ENCODE peak calls at places on chromosomes 6 and 20, in five cellular contexts. One of them, this sample, is unnamed.

GRCh38 chr6:128822271-128822670 is 60.7 kb upstream of the LAMA2 start:
- DNase-seq in CD8-positive, alpha-beta memory T cell: no peak
- DNase-seq in choroid plexus epithelial cell: peak
- DNase-seq in adipocyte: peak
- DNase-seq in brain microvascular endothelial cell: peak
- DNase-seq in this sample: peak

GRCh38 chr6:127118505-127119360 is at the start of gene RSPO3:
- DNase-seq in CD8-positive, alpha-beta memory T cell: no peak
- DNase-seq in choroid plexus epithelial cell: peak
- DNase-seq in adipocyte: peak
- DNase-seq in brain microvascular endothelial cell: peak
- DNase-seq in this sample: peak

GRCh38 chr6:43737272-43738081 is 32.5 kb upstream of the VEGFA start:
- DNase-seq in CD8-positive, alpha-beta memory T cell: no peak
- DNase-seq in choroid plexus epithelial cell: peak
- DNase-seq in adipocyte: no peak
- DNase-seq in brain microvascular endothelial cell: no peak
- DNase-seq in this sample: peak

GRCh38 chr6:17574871-17575560 is 25.1 kb upstream of the FAM8A1 start:
- DNase-seq in CD8-positive, alpha-beta memory T cell: no peak
- DNase-seq in choroid plexus epithelial cell: peak
- DNase-seq in adipocyte: peak
- DNase-seq in brain microvascular endothelial cell: peak
- DNase-seq in this sample: peak

GRCh38 chr20:46713957-46714834 is 4.7 kb downstream of the SLC2A10 start:
- DNase-seq in CD8-positive, alpha-beta memory T cell: no peak
- DNase-seq in choroid plexus epithelial cell: no peak
- DNase-seq in adipocyte: no peak
- DNase-seq in brain microvascular endothelial cell: no peak
- DNase-seq in this sample: no peak

GRCh38 chr20:408843-409696 is 971 bp downstream of the RBCK1 start:
- DNase-seq in CD8-positive, alpha-beta memory T cell: no peak
- DNase-seq in choroid plexus epithelial cell: no peak
- DNase-seq in adipocyte: peak
- DNase-seq in brain microvascular endothelial cell: no peak
- DNase-seq in this sample: no peak

GRCh38 chr6:2412731-2413130 is 167.3 kb upstream of the GMDS start:
- DNase-seq in CD8-positive, alpha-beta memory T cell: no peak
- DNase-seq in choroid plexus epithelial cell: peak
- DNase-seq in adipocyte: peak
- DNase-seq in brain microvascular endothelial cell: peak
- DNase-seq in this sample: no peak

GRCh38 chr6:2351807-2352431 is 106.5 kb upstream of the GMDS start:
- DNase-seq in CD8-positive, alpha-beta memory T cell: no peak
- DNase-seq in choroid plexus epithelial cell: peak
- DNase-seq in adipocyte: peak
- DNase-seq in brain microvascular endothelial cell: peak
- DNase-seq in this sample: peak

GRCh38 chr6:111677186-111677990 is 71.7 kb upstream of the TRAF3IP2 start:
- DNase-seq in CD8-positive, alpha-beta memory T cell: no peak
- DNase-seq in choroid plexus epithelial cell: no peak
- DNase-seq in adipocyte: no peak
- DNase-seq in brain microvascular endothelial cell: no peak
- DNase-seq in this sample: no peak

GRCh38 chr20:45918182-45918737 is 6.3 kb upstream of the PLTP start:
- DNase-seq in CD8-positive, alpha-beta memory T cell: no peak
- DNase-seq in choroid plexus epithelial cell: peak
- DNase-seq in adipocyte: peak
- DNase-seq in brain microvascular endothelial cell: no peak
- DNase-seq in this sample: peak

GRCh38 chr6:63538550-63538949 is 33.7 kb upstream of the LOC128125822 start:
- DNase-seq in CD8-positive, alpha-beta memory T cell: no peak
- DNase-seq in choroid plexus epithelial cell: no peak
- DNase-seq in adipocyte: no peak
- DNase-seq in brain microvascular endothelial cell: no peak
- DNase-seq in this sample: no peak

GRCh38 chr6:113576310-113576709 is 280.8 kb upstream of the MARCKS start:
- DNase-seq in CD8-positive, alpha-beta memory T cell: no peak
- DNase-seq in choroid plexus epithelial cell: no peak
- DNase-seq in adipocyte: no peak
- DNase-seq in brain microvascular endothelial cell: no peak
- DNase-seq in this sample: no peak

GRCh38 chr6:89522778-89523177 is 89.8 kb downstream of the ANKRD6 start:
- DNase-seq in CD8-positive, alpha-beta memory T cell: no peak
- DNase-seq in choroid plexus epithelial cell: no peak
- DNase-seq in adipocyte: no peak
- DNase-seq in brain microvascular endothelial cell: no peak
- DNase-seq in this sample: no peak

GRCh38 chr20:59818911-59819310 is 114.5 kb downstream of the SYCP2 start:
- DNase-seq in CD8-positive, alpha-beta memory T cell: no peak
- DNase-seq in choroid plexus epithelial cell: no peak
- DNase-seq in adipocyte: no peak
- DNase-seq in brain microvascular endothelial cell: no peak
- DNase-seq in this sample: no peak

GRCh38 chr6:114282268-114282667 is 60.6 kb downstream of the HS3ST5 start:
- DNase-seq in CD8-positive, alpha-beta memory T cell: no peak
- DNase-seq in choroid plexus epithelial cell: no peak
- DNase-seq in adipocyte: no peak
- DNase-seq in brain microvascular endothelial cell: no peak
- DNase-seq in this sample: no peak

DNA sequence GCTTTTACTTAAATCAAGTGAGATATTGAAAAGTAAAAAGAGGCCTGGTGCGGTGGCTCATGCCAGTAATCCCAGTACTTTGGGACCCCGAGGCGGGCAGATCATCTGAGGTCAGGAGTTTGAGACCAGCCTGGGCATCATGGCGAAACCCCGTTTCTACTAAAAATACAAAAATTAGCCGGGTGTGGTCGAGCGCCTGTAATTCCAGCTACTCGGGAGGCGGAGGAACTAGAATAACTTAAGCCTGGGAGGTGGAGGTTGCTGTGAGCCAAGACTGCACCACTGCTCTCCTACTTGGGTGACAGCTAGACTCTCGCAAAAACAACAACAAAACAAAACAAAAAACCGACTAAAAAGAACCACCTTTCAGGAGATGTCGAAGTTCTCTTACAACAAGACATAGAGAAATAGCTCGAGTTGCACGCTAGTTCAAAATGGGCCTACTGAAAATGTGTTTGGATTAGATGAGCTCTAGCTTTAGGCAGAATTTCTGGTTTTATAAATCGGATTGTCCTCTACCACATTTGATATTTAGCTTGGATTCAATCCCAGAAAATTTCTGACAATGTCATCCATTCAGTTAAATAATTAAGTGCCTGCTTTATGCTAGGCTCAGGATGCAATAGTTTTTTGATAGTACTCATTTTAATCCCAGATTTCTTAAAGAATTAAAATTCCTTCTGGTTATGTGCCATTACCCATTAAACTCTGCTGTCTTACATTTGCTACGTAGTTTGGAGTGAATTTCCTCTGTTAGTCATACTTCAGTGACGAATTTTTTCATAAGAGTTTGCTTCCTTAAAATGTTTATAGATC is 137.5 kb upstream of the SHLD1 start:
- DNase-seq in CD8-positive, alpha-beta memory T cell: no peak
- DNase-seq in choroid plexus epithelial cell: no peak
- DNase-seq in adipocyte: peak
- DNase-seq in brain microvascular endothelial cell: no peak
- DNase-seq in this sample: peak
- H3K4me3 ChIP-seq in CD8-positive, alpha-beta memory T cell: no peak
- H3K4me3 ChIP-seq in choroid plexus epithelial cell: no peak
- H3K4me3 ChIP-seq in adipocyte: no peak
- H3K4me3 ChIP-seq in brain microvascular endothelial cell: no peak
- H3K4me3 ChIP-seq in this sample: no peak

DNA sequence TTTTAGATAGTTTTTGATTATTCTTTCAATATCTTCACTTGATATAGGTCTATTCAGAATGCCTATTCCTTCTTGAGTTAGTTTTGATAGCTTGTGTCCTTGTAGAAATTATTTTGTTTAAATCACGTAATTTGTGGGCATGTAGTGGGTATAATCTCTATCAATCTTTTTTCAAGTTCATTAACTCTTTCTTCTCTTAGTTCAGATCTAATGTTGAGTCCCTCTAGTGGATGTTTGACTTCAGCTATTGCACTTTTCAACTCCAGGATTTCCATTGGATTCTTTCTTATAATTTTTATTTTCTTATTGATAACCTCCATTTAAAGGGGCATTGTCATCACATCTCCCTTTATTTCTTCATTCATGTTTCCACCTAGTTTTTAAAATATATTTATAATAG is 135.6 kb downstream of the COL12A1 start:
- DNase-seq in CD8-positive, alpha-beta memory T cell: no peak
- DNase-seq in choroid plexus epithelial cell: no peak
- DNase-seq in adipocyte: no peak
- DNase-seq in brain microvascular endothelial cell: no peak
- DNase-seq in this sample: no peak
- H3K4me3 ChIP-seq in CD8-positive, alpha-beta memory T cell: no peak
- H3K4me3 ChIP-seq in choroid plexus epithelial cell: no peak
- H3K4me3 ChIP-seq in adipocyte: no peak
- H3K4me3 ChIP-seq in brain microvascular endothelial cell: no peak
- H3K4me3 ChIP-seq in this sample: no peak

GRCh38 chr6:53796451-53796780 is 1.6 kb downstream of the LRRC1 start:
- DNase-seq in CD8-positive, alpha-beta memory T cell: no peak
- DNase-seq in choroid plexus epithelial cell: no peak
- DNase-seq in adipocyte: no peak
- DNase-seq in brain microvascular endothelial cell: no peak
- DNase-seq in this sample: no peak
- H3K4me3 ChIP-seq in CD8-positive, alpha-beta memory T cell: no peak
- H3K4me3 ChIP-seq in choroid plexus epithelial cell: peak
- H3K4me3 ChIP-seq in adipocyte: peak
- H3K4me3 ChIP-seq in brain microvascular endothelial cell: peak
- H3K4me3 ChIP-seq in this sample: peak

GRCh38 chr6:39048481-39049399 is at the start of gene GLP1R:
- DNase-seq in CD8-positive, alpha-beta memory T cell: no peak
- DNase-seq in choroid plexus epithelial cell: no peak
- DNase-seq in adipocyte: no peak
- DNase-seq in brain microvascular endothelial cell: no peak
- DNase-seq in this sample: no peak
- H3K4me3 ChIP-seq in CD8-positive, alpha-beta memory T cell: no peak
- H3K4me3 ChIP-seq in choroid plexus epithelial cell: no peak
- H3K4me3 ChIP-seq in adipocyte: peak
- H3K4me3 ChIP-seq in brain microvascular endothelial cell: no peak
- H3K4me3 ChIP-seq in this sample: no peak

DNA sequence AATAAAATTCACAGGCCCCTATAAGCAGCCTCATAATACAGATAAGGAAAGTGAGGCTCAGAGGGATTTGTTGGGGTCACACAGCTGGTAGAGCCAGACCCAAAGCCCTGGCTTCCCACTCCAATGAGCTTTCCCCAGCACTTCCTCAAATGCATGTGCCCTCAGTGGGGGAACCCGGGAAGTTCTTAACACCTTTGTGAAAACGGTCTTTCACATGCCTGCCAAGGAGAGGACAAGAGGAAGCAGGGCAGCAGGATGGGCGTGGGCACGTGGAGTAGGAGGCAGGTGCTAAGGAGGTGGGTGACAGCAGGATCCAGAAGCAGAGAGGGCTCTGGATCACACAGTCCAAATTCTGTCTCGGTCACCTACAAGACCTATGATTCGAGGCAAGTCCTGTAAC is 598 bp downstream of the PI16 start:
- DNase-seq in CD8-positive, alpha-beta memory T cell: no peak
- DNase-seq in choroid plexus epithelial cell: no peak
- DNase-seq in adipocyte: no peak
- DNase-seq in brain microvascular endothelial cell: no peak
- DNase-seq in this sample: no peak
- H3K4me3 ChIP-seq in CD8-positive, alpha-beta memory T cell: peak
- H3K4me3 ChIP-seq in choroid plexus epithelial cell: no peak
- H3K4me3 ChIP-seq in adipocyte: no peak
- H3K4me3 ChIP-seq in brain microvascular endothelial cell: no peak
- H3K4me3 ChIP-seq in this sample: no peak

GRCh38 chr6:37005061-37005810 is at the start of gene FGD2:
- DNase-seq in CD8-positive, alpha-beta memory T cell: no peak
- DNase-seq in choroid plexus epithelial cell: no peak
- DNase-seq in adipocyte: no peak
- DNase-seq in brain microvascular endothelial cell: no peak
- DNase-seq in this sample: no peak
- H3K4me3 ChIP-seq in CD8-positive, alpha-beta memory T cell: no peak
- H3K4me3 ChIP-seq in choroid plexus epithelial cell: no peak
- H3K4me3 ChIP-seq in adipocyte: no peak
- H3K4me3 ChIP-seq in brain microvascular endothelial cell: no peak
- H3K4me3 ChIP-seq in this sample: no peak

DNA sequence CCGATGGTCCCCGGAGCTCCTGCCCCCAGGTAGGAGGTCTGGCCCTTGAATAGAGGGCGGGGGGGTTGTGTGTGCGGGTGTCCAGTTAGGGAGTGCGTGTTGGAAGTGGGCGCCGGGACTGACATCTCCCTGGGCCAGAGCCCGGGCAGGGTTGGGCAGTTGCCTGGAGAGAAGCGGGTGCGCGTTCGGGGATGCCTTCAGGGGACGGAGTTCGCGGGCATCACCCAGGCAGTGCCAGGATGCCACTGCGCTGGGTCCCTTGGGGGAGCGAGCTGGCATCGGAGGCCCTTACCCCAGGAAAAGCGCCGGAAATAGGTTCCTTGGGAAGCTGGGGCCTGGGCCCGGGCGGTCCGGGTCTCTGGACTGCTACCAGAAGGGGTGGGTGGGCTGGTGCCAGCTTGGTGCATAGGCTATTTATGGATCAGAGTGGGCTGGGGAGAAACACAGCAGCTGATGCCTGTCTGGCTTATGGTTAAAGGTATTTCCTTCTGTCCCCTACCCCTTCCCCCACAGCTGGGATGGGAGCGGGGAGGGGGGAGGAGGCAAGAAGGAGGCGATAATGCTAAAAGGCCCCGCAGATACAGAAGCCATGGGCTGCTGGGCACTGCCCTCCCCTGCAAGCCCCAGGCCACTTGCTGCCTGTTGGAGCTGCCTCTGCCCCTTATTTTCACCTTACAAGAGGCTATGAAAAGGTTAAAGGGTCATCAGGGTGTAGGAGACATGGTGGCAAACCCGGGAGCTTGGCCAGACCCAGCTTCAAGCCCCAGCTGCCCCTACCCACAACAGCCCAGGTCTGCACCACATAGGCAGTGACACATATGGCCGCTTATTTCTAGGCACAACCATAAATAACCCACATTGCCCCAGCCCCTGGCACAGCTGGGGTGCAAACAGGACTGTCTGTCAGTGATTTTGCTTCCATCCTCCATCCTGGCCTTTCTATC is 638 bp downstream of the PACSIN1 start:
- DNase-seq in CD8-positive, alpha-beta memory T cell: peak
- DNase-seq in choroid plexus epithelial cell: no peak
- DNase-seq in adipocyte: no peak
- DNase-seq in brain microvascular endothelial cell: no peak
- DNase-seq in this sample: no peak
- H3K4me3 ChIP-seq in CD8-positive, alpha-beta memory T cell: no peak
- H3K4me3 ChIP-seq in choroid plexus epithelial cell: no peak
- H3K4me3 ChIP-seq in adipocyte: no peak
- H3K4me3 ChIP-seq in brain microvascular endothelial cell: no peak
- H3K4me3 ChIP-seq in this sample: no peak

GRCh38 chr6:66291905-66292304 is 584.9 kb upstream of the EYS start:
- DNase-seq in CD8-positive, alpha-beta memory T cell: no peak
- DNase-seq in choroid plexus epithelial cell: no peak
- DNase-seq in adipocyte: no peak
- DNase-seq in brain microvascular endothelial cell: no peak
- DNase-seq in this sample: no peak
- H3K4me3 ChIP-seq in CD8-positive, alpha-beta memory T cell: no peak
- H3K4me3 ChIP-seq in choroid plexus epithelial cell: no peak
- H3K4me3 ChIP-seq in adipocyte: no peak
- H3K4me3 ChIP-seq in brain microvascular endothelial cell: no peak
- H3K4me3 ChIP-seq in this sample: no peak